ENCODE peak calls at places on chromosomes 1 and 21, in ten cellular contexts. One of them, this sample, is unnamed.

GRCh38 chr1:75135829-75136142 is 1.6 kb downstream of the LHX8 start:
- DNase-seq in GM10248: no peak
- DNase-seq in LHCN-M2: no peak
- DNase-seq in OCI-M1: no peak
- DNase-seq in HuH-7: no peak
- DNase-seq in sigmoid colon: no peak
- DNase-seq in OCI-LY7: no peak
- DNase-seq in C1 segment of cervical spinal cord: no peak
- DNase-seq in NCI-H2081: peak; percentile 82
- DNase-seq in stimulated activated CD4-positive, alpha-beta T cell treated with anti-CD3 and anti-CD28 coated beads, Interleukin-15, amount 100 ng/mL, for 1 hour: no peak
- DNase-seq in this sample: no peak

GRCh38 chr1:193525917-193526710 is 339.7 kb upstream of the B3GALT2 start:
- DNase-seq in stimulated activated CD4-positive, alpha-beta T cell treated with anti-CD3 and anti-CD28 coated beads, Interleukin-15, amount 100 ng/mL, for 1 hour: no peak
- DNase-seq in GM10248: no peak
- DNase-seq in LHCN-M2: no peak
- DNase-seq in NCI-H2081: no peak
- DNase-seq in sigmoid colon: no peak
- DNase-seq in OCI-LY7: no peak
- DNase-seq in HuH-7: no peak
- DNase-seq in OCI-M1: no peak
- DNase-seq in C1 segment of cervical spinal cord: no peak
- DNase-seq in this sample: no peak

GRCh38 chr21:34807881-34808568 is 139.2 kb downstream of the CLIC6 start:
- DNase-seq in OCI-LY7: peak; percentile 15
- DNase-seq in NCI-H2081: no peak
- DNase-seq in OCI-M1: no peak
- DNase-seq in HuH-7: no peak
- DNase-seq in C1 segment of cervical spinal cord: no peak
- DNase-seq in GM10248: peak; percentile 33
- DNase-seq in LHCN-M2: peak; percentile 92
- DNase-seq in sigmoid colon: peak; percentile 85
- DNase-seq in stimulated activated CD4-positive, alpha-beta T cell treated with anti-CD3 and anti-CD28 coated beads, Interleukin-15, amount 100 ng/mL, for 1 hour: peak; percentile 28
- DNase-seq in this sample: peak; percentile 70

GRCh38 chr21:31656199-31657095 is 3.0 kb upstream of the SOD1 start:
- DNase-seq in GM10248: no peak
- DNase-seq in stimulated activated CD4-positive, alpha-beta T cell treated with anti-CD3 and anti-CD28 coated beads, Interleukin-15, amount 100 ng/mL, for 1 hour: no peak
- DNase-seq in OCI-LY7: no peak
- DNase-seq in sigmoid colon: no peak
- DNase-seq in C1 segment of cervical spinal cord: no peak
- DNase-seq in NCI-H2081: no peak
- DNase-seq in LHCN-M2: no peak
- DNase-seq in OCI-M1: no peak
- DNase-seq in HuH-7: no peak
- DNase-seq in this sample: peak; percentile 12

GRCh38 chr1:163168053-163168452 is 34.7 kb downstream of the RGS5 start:
- DNase-seq in LHCN-M2: peak; percentile 98
- DNase-seq in GM10248: no peak
- DNase-seq in OCI-M1: no peak
- DNase-seq in OCI-LY7: no peak
- DNase-seq in HuH-7: no peak
- DNase-seq in NCI-H2081: no peak
- DNase-seq in stimulated activated CD4-positive, alpha-beta T cell treated with anti-CD3 and anti-CD28 coated beads, Interleukin-15, amount 100 ng/mL, for 1 hour: no peak
- DNase-seq in C1 segment of cervical spinal cord: no peak
- DNase-seq in sigmoid colon: no peak
- DNase-seq in this sample: no peak

GRCh38 chr21:44598031-44598430 is 2.4 kb upstream of the KRTAP10-7 start:
- DNase-seq in C1 segment of cervical spinal cord: no peak
- DNase-seq in OCI-LY7: no peak
- DNase-seq in HuH-7: no peak
- DNase-seq in OCI-M1: no peak
- DNase-seq in GM10248: no peak
- DNase-seq in NCI-H2081: no peak
- DNase-seq in LHCN-M2: no peak
- DNase-seq in sigmoid colon: no peak
- DNase-seq in stimulated activated CD4-positive, alpha-beta T cell treated with anti-CD3 and anti-CD28 coated beads, Interleukin-15, amount 100 ng/mL, for 1 hour: no peak
- DNase-seq in this sample: no peak

GRCh38 chr1:173489929-173490328 is 12.8 kb downstream of the PRDX6 start:
- DNase-seq in OCI-LY7: no peak
- DNase-seq in LHCN-M2: no peak
- DNase-seq in OCI-M1: no peak
- DNase-seq in C1 segment of cervical spinal cord: no peak
- DNase-seq in sigmoid colon: no peak
- DNase-seq in stimulated activated CD4-positive, alpha-beta T cell treated with anti-CD3 and anti-CD28 coated beads, Interleukin-15, amount 100 ng/mL, for 1 hour: no peak
- DNase-seq in NCI-H2081: no peak
- DNase-seq in HuH-7: no peak
- DNase-seq in GM10248: no peak
- DNase-seq in this sample: no peak

GRCh38 chr1:59291566-59291965 is 5.3 kb upstream of the FGGY start:
- DNase-seq in OCI-M1: no peak
- DNase-seq in NCI-H2081: no peak
- DNase-seq in GM10248: no peak
- DNase-seq in sigmoid colon: no peak
- DNase-seq in LHCN-M2: no peak
- DNase-seq in stimulated activated CD4-positive, alpha-beta T cell treated with anti-CD3 and anti-CD28 coated beads, Interleukin-15, amount 100 ng/mL, for 1 hour: no peak
- DNase-seq in HuH-7: no peak
- DNase-seq in OCI-LY7: no peak
- DNase-seq in C1 segment of cervical spinal cord: no peak
- DNase-seq in this sample: no peak

GRCh38 chr21:38171723-38172344 is 85.0 kb upstream of the KCNJ15 start:
- DNase-seq in GM10248: no peak
- DNase-seq in OCI-M1: no peak
- DNase-seq in HuH-7: no peak
- DNase-seq in stimulated activated CD4-positive, alpha-beta T cell treated with anti-CD3 and anti-CD28 coated beads, Interleukin-15, amount 100 ng/mL, for 1 hour: no peak
- DNase-seq in C1 segment of cervical spinal cord: no peak
- DNase-seq in sigmoid colon: no peak
- DNase-seq in LHCN-M2: peak; percentile 99
- DNase-seq in NCI-H2081: no peak
- DNase-seq in OCI-LY7: no peak
- DNase-seq in this sample: no peak

GRCh38 chr21:21921410-21922232 is 923.4 kb downstream of the NCAM2 start:
- DNase-seq in HuH-7: peak; percentile 9
- DNase-seq in stimulated activated CD4-positive, alpha-beta T cell treated with anti-CD3 and anti-CD28 coated beads, Interleukin-15, amount 100 ng/mL, for 1 hour: no peak
- DNase-seq in OCI-LY7: peak; percentile 5
- DNase-seq in C1 segment of cervical spinal cord: no peak
- DNase-seq in NCI-H2081: peak; percentile 36
- DNase-seq in sigmoid colon: no peak
- DNase-seq in OCI-M1: peak; percentile 48
- DNase-seq in LHCN-M2: peak; percentile 37
- DNase-seq in GM10248: no peak
- DNase-seq in this sample: no peak

GRCh38 chr21:37338671-37339526 is 27.7 kb upstream of the DYRK1A start:
- DNase-seq in NCI-H2081: no peak
- DNase-seq in sigmoid colon: peak; percentile 71
- DNase-seq in OCI-LY7: no peak
- DNase-seq in HuH-7: peak; percentile 20
- DNase-seq in LHCN-M2: peak; percentile 95
- DNase-seq in OCI-M1: peak; percentile 70
- DNase-seq in C1 segment of cervical spinal cord: no peak
- DNase-seq in GM10248: no peak
- DNase-seq in stimulated activated CD4-positive, alpha-beta T cell treated with anti-CD3 and anti-CD28 coated beads, Interleukin-15, amount 100 ng/mL, for 1 hour: no peak
- DNase-seq in this sample: no peak

GRCh38 chr1:38662141-38662540 is 197.4 kb downstream of the RRAGC start:
- DNase-seq in LHCN-M2: no peak
- DNase-seq in GM10248: no peak
- DNase-seq in HuH-7: no peak
- DNase-seq in OCI-LY7: no peak
- DNase-seq in OCI-M1: no peak
- DNase-seq in sigmoid colon: no peak
- DNase-seq in stimulated activated CD4-positive, alpha-beta T cell treated with anti-CD3 and anti-CD28 coated beads, Interleukin-15, amount 100 ng/mL, for 1 hour: no peak
- DNase-seq in C1 segment of cervical spinal cord: peak; percentile 1
- DNase-seq in NCI-H2081: no peak
- DNase-seq in this sample: no peak

GRCh38 chr1:173148971-173149370 is 58.2 kb downstream of the TNFSF4 start:
- DNase-seq in sigmoid colon: no peak
- DNase-seq in C1 segment of cervical spinal cord: no peak
- DNase-seq in stimulated activated CD4-positive, alpha-beta T cell treated with anti-CD3 and anti-CD28 coated beads, Interleukin-15, amount 100 ng/mL, for 1 hour: no peak
- DNase-seq in OCI-LY7: no peak
- DNase-seq in OCI-M1: no peak
- DNase-seq in HuH-7: no peak
- DNase-seq in LHCN-M2: no peak
- DNase-seq in GM10248: no peak
- DNase-seq in NCI-H2081: no peak
- DNase-seq in this sample: no peak

GRCh38 chr1:111513410-111514020 is 10.1 kb upstream of the ADORA3 start:
- DNase-seq in GM10248: no peak
- DNase-seq in C1 segment of cervical spinal cord: peak; percentile 36
- DNase-seq in OCI-LY7: no peak
- DNase-seq in sigmoid colon: peak; percentile 77
- DNase-seq in HuH-7: no peak
- DNase-seq in NCI-H2081: no peak
- DNase-seq in LHCN-M2: no peak
- DNase-seq in OCI-M1: no peak
- DNase-seq in stimulated activated CD4-positive, alpha-beta T cell treated with anti-CD3 and anti-CD28 coated beads, Interleukin-15, amount 100 ng/mL, for 1 hour: no peak
- DNase-seq in this sample: no peak

GRCh38 chr1:92949937-92950817 is 11.1 kb downstream of the DIPK1A start:
- DNase-seq in LHCN-M2: peak; percentile 72
- DNase-seq in NCI-H2081: no peak
- DNase-seq in OCI-LY7: peak; percentile 54
- DNase-seq in C1 segment of cervical spinal cord: no peak
- DNase-seq in GM10248: no peak
- DNase-seq in HuH-7: no peak
- DNase-seq in sigmoid colon: no peak
- DNase-seq in OCI-M1: peak; percentile 6
- DNase-seq in stimulated activated CD4-positive, alpha-beta T cell treated with anti-CD3 and anti-CD28 coated beads, Interleukin-15, amount 100 ng/mL, for 1 hour: no peak
- DNase-seq in this sample: no peak

GRCh38 chr1:231416896-231417295 is 5.2 kb downstream of the EGLN1 start:
- DNase-seq in sigmoid colon: no peak
- DNase-seq in GM10248: no peak
- DNase-seq in NCI-H2081: no peak
- DNase-seq in OCI-M1: peak; percentile 35
- DNase-seq in LHCN-M2: no peak
- DNase-seq in C1 segment of cervical spinal cord: no peak
- DNase-seq in OCI-LY7: peak; percentile 35
- DNase-seq in stimulated activated CD4-positive, alpha-beta T cell treated with anti-CD3 and anti-CD28 coated beads, Interleukin-15, amount 100 ng/mL, for 1 hour: no peak
- DNase-seq in HuH-7: no peak
- DNase-seq in this sample: no peak

GRCh38 chr1:41811978-41812852 is 106.5 kb downstream of the HIVEP3 start:
- DNase-seq in sigmoid colon: no peak
- DNase-seq in LHCN-M2: peak; percentile 62
- DNase-seq in stimulated activated CD4-positive, alpha-beta T cell treated with anti-CD3 and anti-CD28 coated beads, Interleukin-15, amount 100 ng/mL, for 1 hour: peak; percentile 13
- DNase-seq in OCI-LY7: peak; percentile 50
- DNase-seq in C1 segment of cervical spinal cord: no peak
- DNase-seq in GM10248: peak; percentile 71
- DNase-seq in HuH-7: peak; percentile 51
- DNase-seq in NCI-H2081: peak; percentile 76
- DNase-seq in OCI-M1: peak; percentile 74
- DNase-seq in this sample: peak; percentile 71

GRCh38 chr1:157198619-157199420 is 60.6 kb upstream of the ETV3 start:
- DNase-seq in HuH-7: no peak
- DNase-seq in stimulated activated CD4-positive, alpha-beta T cell treated with anti-CD3 and anti-CD28 coated beads, Interleukin-15, amount 100 ng/mL, for 1 hour: no peak
- DNase-seq in sigmoid colon: peak; percentile 39
- DNase-seq in GM10248: no peak
- DNase-seq in NCI-H2081: no peak
- DNase-seq in OCI-LY7: no peak
- DNase-seq in LHCN-M2: no peak
- DNase-seq in C1 segment of cervical spinal cord: no peak
- DNase-seq in OCI-M1: no peak
- DNase-seq in this sample: no peak

GRCh38 chr1:65525297-65526048 is 105.0 kb downstream of the LEPR start:
- DNase-seq in sigmoid colon: peak; percentile 61
- DNase-seq in OCI-M1: peak; percentile 74
- DNase-seq in NCI-H2081: no peak
- DNase-seq in C1 segment of cervical spinal cord: no peak
- DNase-seq in LHCN-M2: no peak
- DNase-seq in GM10248: peak; percentile 9
- DNase-seq in OCI-LY7: no peak
- DNase-seq in HuH-7: peak; percentile 40
- DNase-seq in stimulated activated CD4-positive, alpha-beta T cell treated with anti-CD3 and anti-CD28 coated beads, Interleukin-15, amount 100 ng/mL, for 1 hour: no peak
- DNase-seq in this sample: no peak